ENCODE peak calls at places on chromosomes 6 and 20, in four cellular contexts. One of them, this sample, is unnamed. For H3K9me3, the result is how much of the 10 kb centered on the place peaks cover.

GRCh38 chr6:112781236-112781635 is 434.1 kb downstream of the RFPL4B start:
- DNase-seq in AG04450: no peak
- DNase-seq in PC-3: peak
- DNase-seq in Peyer's patch: no peak
- DNase-seq in this sample: no peak

GRCh38 chr6:4961322-4962168 is 42.3 kb downstream of the RPP40 start:
- DNase-seq in AG04450: no peak
- DNase-seq in PC-3: peak
- DNase-seq in Peyer's patch: no peak
- DNase-seq in this sample: no peak

GRCh38 chr20:24151621-24152020 is 163.0 kb upstream of the GGTLC1 start:
- DNase-seq in AG04450: no peak
- DNase-seq in PC-3: no peak
- DNase-seq in Peyer's patch: no peak
- DNase-seq in this sample: no peak

GRCh38 chr6:48378874-48379407 is 267.9 kb upstream of the PTCHD4 start:
- DNase-seq in AG04450: no peak
- DNase-seq in PC-3: no peak
- DNase-seq in Peyer's patch: no peak
- DNase-seq in this sample: no peak

GRCh38 chr6:83729871-83730270 is 21.0 kb upstream of the SNAP91 start:
- DNase-seq in AG04450: no peak
- DNase-seq in PC-3: no peak
- DNase-seq in Peyer's patch: no peak
- DNase-seq in this sample: no peak

GRCh38 chr6:125314019-125314581 is 12.3 kb upstream of the HDDC2 start:
- DNase-seq in AG04450: peak
- DNase-seq in PC-3: peak
- DNase-seq in Peyer's patch: no peak
- DNase-seq in this sample: peak

GRCh38 chr20:36628076-36628475 is 17.9 kb downstream of the SLA2 start:
- DNase-seq in AG04450: no peak
- DNase-seq in PC-3: no peak
- DNase-seq in Peyer's patch: no peak
- DNase-seq in this sample: no peak

GRCh38 chr20:47392015-47392720 is 35.7 kb upstream of the ZMYND8 start:
- DNase-seq in AG04450: peak
- DNase-seq in PC-3: peak
- DNase-seq in Peyer's patch: no peak
- DNase-seq in this sample: no peak

GRCh38 chr6:27889628-27890315 is 22.4 kb downstream of the OR2B2 start:
- DNase-seq in AG04450: no peak
- DNase-seq in PC-3: no peak
- DNase-seq in Peyer's patch: no peak
- DNase-seq in this sample: no peak

GRCh38 chr6:21726676-21727075 is 133.1 kb downstream of the SOX4 start:
- DNase-seq in AG04450: no peak
- DNase-seq in PC-3: peak
- DNase-seq in Peyer's patch: no peak
- DNase-seq in this sample: no peak

GRCh38 chr20:50371878-50372769 is 138.1 kb upstream of the PTPN1 start:
- DNase-seq in AG04450: no peak
- DNase-seq in PC-3: no peak
- DNase-seq in Peyer's patch: no peak
- DNase-seq in this sample: no peak

GRCh38 chr6:53770690-53771320 is 24.0 kb upstream of the LRRC1 start:
- DNase-seq in AG04450: no peak
- DNase-seq in PC-3: no peak
- DNase-seq in Peyer's patch: no peak
- DNase-seq in this sample: no peak

GRCh38 chr6:73285674-73286283 is 22.8 kb upstream of the KHDC1 start:
- DNase-seq in AG04450: peak
- DNase-seq in PC-3: peak
- DNase-seq in Peyer's patch: no peak
- DNase-seq in this sample: no peak

GRCh38 chr20:3572151-3572550 is 91.0 kb downstream of the GFRA4 start:
- DNase-seq in AG04450: no peak
- DNase-seq in PC-3: no peak
- DNase-seq in Peyer's patch: no peak
- DNase-seq in this sample: no peak

GRCh38 chr20:62056975-62057374 is 8.7 kb downstream of the TAF4 start:
- DNase-seq in AG04450: no peak
- DNase-seq in PC-3: no peak
- DNase-seq in Peyer's patch: no peak
- DNase-seq in this sample: no peak

GRCh38 chr20:49452011-49452482 is 30.4 kb downstream of the KCNB1 start:
- DNase-seq in AG04450: no peak
- DNase-seq in PC-3: peak
- DNase-seq in Peyer's patch: no peak
- DNase-seq in this sample: no peak

GRCh38 chr20:39775110-39775509 is 813.0 kb downstream of the DHX35 start:
- DNase-seq in AG04450: no peak
- DNase-seq in PC-3: no peak
- DNase-seq in Peyer's patch: no peak
- DNase-seq in this sample: no peak

GRCh38 chr20:5797843-5798462 is 47.8 kb downstream of the SHLD1 start:
- DNase-seq in AG04450: no peak
- DNase-seq in PC-3: no peak
- DNase-seq in Peyer's patch: no peak
- DNase-seq in this sample: no peak

GRCh38 chr20:59678951-59679350 is 74.6 kb downstream of the PHACTR3 start:
- DNase-seq in AG04450: no peak
- DNase-seq in PC-3: no peak
- DNase-seq in Peyer's patch: no peak
- DNase-seq in this sample: no peak

GRCh38 chr20:46132705-46133120 is 14.6 kb downstream of the CD40 start:
- DNase-seq in AG04450: peak
- DNase-seq in PC-3: peak
- DNase-seq in Peyer's patch: peak
- DNase-seq in this sample: peak

GRCh38 chr20:36821964-36822437 is 48.4 kb upstream of the DSN1 start:
- DNase-seq in AG04450: no peak
- DNase-seq in PC-3: no peak
- DNase-seq in Peyer's patch: no peak
- DNase-seq in this sample: no peak

GRCh38 chr6:150874184-150874583 is 8.7 kb downstream of the MTHFD1L start:
- DNase-seq in AG04450: no peak
- DNase-seq in PC-3: no peak
- DNase-seq in Peyer's patch: no peak
- DNase-seq in this sample: no peak

GRCh38 chr6:145350928-145351327 is 384.4 kb downstream of the EPM2A start:
- DNase-seq in AG04450: no peak
- DNase-seq in PC-3: no peak
- DNase-seq in Peyer's patch: no peak
- DNase-seq in this sample: no peak

GRCh38 chr6:107458687-107459282 is 579 bp downstream of the PDSS2 start:
- DNase-seq in AG04450: no peak
- DNase-seq in PC-3: peak
- DNase-seq in Peyer's patch: no peak
- DNase-seq in this sample: peak

GRCh38 chr6:104887350-104887749 is 27.6 kb upstream of the HACE1 start:
- DNase-seq in AG04450: peak
- DNase-seq in PC-3: peak
- DNase-seq in Peyer's patch: no peak
- DNase-seq in this sample: no peak

GRCh38 chr6:88490865-88491264 is 324.7 kb upstream of the CNR1 start:
- DNase-seq in AG04450: no peak
- DNase-seq in PC-3: peak
- DNase-seq in Peyer's patch: no peak
- DNase-seq in this sample: no peak

GRCh38 chr6:85451586-85452306 is 1.9 kb downstream of the NT5E start:
- DNase-seq in AG04450: no peak
- DNase-seq in PC-3: no peak
- DNase-seq in Peyer's patch: no peak
- DNase-seq in this sample: no peak

GRCh38 chr20:62618622-62619529 is 23.4 kb upstream of the SLCO4A1 start:
- DNase-seq in AG04450: no peak
- DNase-seq in PC-3: no peak
- DNase-seq in Peyer's patch: no peak
- DNase-seq in this sample: no peak

GRCh38 chr6:17656092-17656491 is 50.6 kb downstream of the NUP153 start:
- DNase-seq in AG04450: no peak
- DNase-seq in PC-3: no peak
- DNase-seq in Peyer's patch: no peak
- DNase-seq in this sample: no peak

GRCh38 chr6:148523551-148523950 is 180.9 kb downstream of the SASH1 start:
- DNase-seq in AG04450: no peak
- DNase-seq in PC-3: no peak
- DNase-seq in Peyer's patch: no peak
- DNase-seq in this sample: no peak

GRCh38 chr6:125196613-125197012 is 43.0 kb downstream of the TPD52L1 start:
- DNase-seq in AG04450: no peak
- DNase-seq in PC-3: no peak
- DNase-seq in Peyer's patch: no peak
- DNase-seq in this sample: no peak

GRCh38 chr6:126955621-126956020 is 162.8 kb upstream of the RSPO3 start:
- DNase-seq in AG04450: no peak
- DNase-seq in PC-3: peak
- DNase-seq in Peyer's patch: no peak
- DNase-seq in this sample: no peak

GRCh38 chr6:148502083-148502772 is 159.6 kb downstream of the SASH1 start:
- DNase-seq in AG04450: no peak
- DNase-seq in PC-3: no peak
- DNase-seq in Peyer's patch: no peak
- DNase-seq in this sample: no peak

GRCh38 chr6:31007694-31008093 is 2.6 kb upstream of the MUC22 start:
- DNase-seq in AG04450: peak
- DNase-seq in PC-3: peak
- DNase-seq in Peyer's patch: no peak
- DNase-seq in this sample: no peak

GRCh38 chr6:41704656-41705328 is 30.6 kb downstream of the TFEB start:
- DNase-seq in AG04450: no peak
- DNase-seq in PC-3: peak
- DNase-seq in Peyer's patch: no peak
- DNase-seq in this sample: no peak
- H3K27ac ChIP-seq in AG04450: no peak
- H3K27ac ChIP-seq in PC-3: no peak
- H3K27ac ChIP-seq in Peyer's patch: peak
- H3K27ac ChIP-seq in this sample: no peak

GRCh38 chr20:41889125-41889870 is 271.1 kb upstream of the CHD6 start:
- DNase-seq in AG04450: no peak
- DNase-seq in PC-3: peak
- DNase-seq in Peyer's patch: no peak
- DNase-seq in this sample: no peak
- TF ChIP-seq CTCF in AG04450: no peak
- TF ChIP-seq CTCF in PC-3: peak
- TF ChIP-seq CTCF in Peyer's patch: no peak
- TF ChIP-seq CTCF in this sample: no peak

DNA sequence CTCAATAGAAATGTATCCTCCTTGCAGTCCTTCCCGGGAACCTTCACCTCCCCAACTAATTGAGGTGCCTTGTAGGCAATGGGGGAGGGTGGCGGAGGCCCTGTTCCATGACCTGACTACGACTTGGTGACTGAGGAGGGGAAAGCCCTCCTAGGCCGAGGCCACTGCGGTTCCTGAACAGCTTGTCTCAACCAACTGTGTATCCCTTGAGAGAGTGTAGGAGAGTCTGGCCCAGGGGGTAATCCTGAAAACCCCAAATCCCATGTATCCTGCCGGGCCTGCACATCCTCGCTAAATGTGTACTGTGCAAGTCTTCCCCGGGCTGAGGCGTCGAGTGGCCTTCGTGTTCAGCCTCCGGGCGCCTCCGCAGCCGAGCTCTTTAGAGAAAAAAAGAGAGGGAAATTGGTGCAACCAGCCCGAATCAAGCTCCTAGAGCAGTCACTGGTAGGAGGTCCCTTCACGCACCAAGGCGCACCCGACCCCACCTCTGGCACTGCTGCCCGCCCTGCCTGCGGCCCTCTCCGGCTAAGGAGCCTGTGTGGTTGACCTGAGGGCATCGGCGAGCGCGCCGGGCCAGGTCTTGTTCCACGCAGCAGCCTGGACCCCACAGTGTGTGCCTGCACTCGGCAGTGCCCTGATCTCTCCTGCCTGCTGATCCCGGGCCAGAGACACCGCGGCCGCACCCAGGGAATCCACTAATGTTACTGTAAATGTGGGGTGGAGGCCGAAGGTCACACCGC is 7.3 kb downstream of the SIM1 start:
- DNase-seq in AG04450: no peak
- DNase-seq in PC-3: no peak
- DNase-seq in Peyer's patch: no peak
- DNase-seq in this sample: no peak
- H3K9me3 ChIP-seq in AG04450: under half
- H3K9me3 ChIP-seq in PC-3: under half
- H3K9me3 ChIP-seq in Peyer's patch: under half
- H3K9me3 ChIP-seq in this sample: under half

GRCh38 chr6:44249082-44249748 is 2.3 kb downstream of the HSP90AB1 start:
- DNase-seq in AG04450: no peak
- DNase-seq in PC-3: no peak
- DNase-seq in Peyer's patch: no peak
- DNase-seq in this sample: no peak

GRCh38 chr6:44250067-44250717 is 3.3 kb downstream of the HSP90AB1 start:
- DNase-seq in AG04450: no peak
- DNase-seq in PC-3: no peak
- DNase-seq in Peyer's patch: no peak
- DNase-seq in this sample: no peak

GRCh38 chr6:44247338-44248302 is 719 bp downstream of the HSP90AB1 start:
- DNase-seq in AG04450: no peak
- DNase-seq in PC-3: peak
- DNase-seq in Peyer's patch: peak
- DNase-seq in this sample: peak

GRCh38 chr6:44246663-44247337 is at the start of gene HSP90AB1:
- DNase-seq in AG04450: peak
- DNase-seq in PC-3: peak
- DNase-seq in Peyer's patch: peak
- DNase-seq in this sample: peak

DNA sequence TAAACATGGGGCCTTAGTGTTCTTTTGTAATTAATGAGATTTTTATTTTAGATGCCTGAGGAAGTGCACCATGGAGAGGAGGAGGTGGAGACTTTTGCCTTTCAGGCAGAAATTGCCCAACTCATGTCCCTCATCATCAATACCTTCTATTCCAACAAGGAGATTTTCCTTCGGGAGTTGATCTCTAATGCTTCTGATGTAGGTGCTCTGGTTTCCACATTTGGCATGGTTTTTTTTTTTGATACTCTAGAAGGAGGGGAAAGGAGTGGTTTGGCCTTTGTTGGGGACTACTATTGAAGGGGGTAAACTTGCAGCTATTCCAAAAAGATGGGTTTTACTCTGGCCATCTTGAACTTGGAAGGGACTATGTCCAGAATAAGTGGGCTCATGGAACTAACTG is 1.7 kb downstream of the HSP90AB1 start:
- DNase-seq in AG04450: no peak
- DNase-seq in PC-3: no peak
- DNase-seq in Peyer's patch: no peak
- DNase-seq in this sample: no peak
- H3K27ac ChIP-seq in AG04450: no peak
- H3K27ac ChIP-seq in PC-3: no peak
- H3K27ac ChIP-seq in Peyer's patch: no peak
- H3K27ac ChIP-seq in this sample: no peak

GRCh38 chr6:94813806-94814205 is 763.5 kb upstream of the MANEA start:
- DNase-seq in AG04450: no peak
- DNase-seq in PC-3: no peak
- DNase-seq in Peyer's patch: no peak
- DNase-seq in this sample: no peak
- TF ChIP-seq CTCF in AG04450: no peak
- TF ChIP-seq CTCF in PC-3: no peak
- TF ChIP-seq CTCF in Peyer's patch: no peak
- TF ChIP-seq CTCF in this sample: no peak

This sample was measured in CD4-positive, alpha-beta T cell.